ENCODE peak calls at places on chromosomes 6 and 20, in seven cellular contexts. One of them, this sample, is unnamed.

GRCh38 chr20:48773837-48774418 is 53.9 kb downstream of the PREX1 start:
- DNase-seq in HepG2: no peak
- DNase-seq in K562: no peak
- DNase-seq in SK-N-SH: no peak
- DNase-seq in HCT116: no peak
- DNase-seq in H1: no peak
- DNase-seq in GM12878: no peak
- DNase-seq in this sample: no peak

GRCh38 chr6:137417411-137417810 is 76.8 kb downstream of the OLIG3 start:
- DNase-seq in HepG2: no peak
- DNase-seq in K562: no peak
- DNase-seq in SK-N-SH: no peak
- DNase-seq in HCT116: no peak
- DNase-seq in H1: no peak
- DNase-seq in GM12878: no peak
- DNase-seq in this sample: no peak

GRCh38 chr20:10447028-10447427 is 11.9 kb downstream of the SLX4IP start:
- DNase-seq in HepG2: peak; percentile 32
- DNase-seq in K562: peak; percentile 27
- DNase-seq in SK-N-SH: peak; percentile 55
- DNase-seq in HCT116: peak; percentile 67
- DNase-seq in H1: no peak
- DNase-seq in GM12878: peak; percentile 92
- DNase-seq in this sample: no peak

GRCh38 chr20:47345214-47345613 is 11.3 kb downstream of the ZMYND8 start:
- DNase-seq in HepG2: no peak
- DNase-seq in K562: no peak
- DNase-seq in SK-N-SH: no peak
- DNase-seq in HCT116: no peak
- DNase-seq in H1: no peak
- DNase-seq in GM12878: no peak
- DNase-seq in this sample: no peak

GRCh38 chr6:131825946-131826345 is 18.1 kb downstream of the ENPP1 start:
- DNase-seq in HepG2: peak; percentile 88
- DNase-seq in K562: no peak
- DNase-seq in SK-N-SH: no peak
- DNase-seq in HCT116: no peak
- DNase-seq in H1: no peak
- DNase-seq in GM12878: no peak
- DNase-seq in this sample: peak; percentile 15

GRCh38 chr6:11050735-11051134 is 6.6 kb upstream of the ELOVL2 start:
- DNase-seq in HepG2: no peak
- DNase-seq in K562: no peak
- DNase-seq in SK-N-SH: no peak
- DNase-seq in HCT116: no peak
- DNase-seq in H1: no peak
- DNase-seq in GM12878: no peak
- DNase-seq in this sample: no peak

GRCh38 chr20:32333988-32334885 is 23.9 kb upstream of the ASXL1 start:
- DNase-seq in HepG2: no peak
- DNase-seq in K562: peak; percentile 61
- DNase-seq in SK-N-SH: no peak
- DNase-seq in HCT116: no peak
- DNase-seq in H1: no peak
- DNase-seq in GM12878: no peak
- DNase-seq in this sample: no peak

GRCh38 chr6:38460216-38460615 is 179.5 kb downstream of the BTBD9 start:
- DNase-seq in HepG2: no peak
- DNase-seq in K562: no peak
- DNase-seq in SK-N-SH: no peak
- DNase-seq in HCT116: no peak
- DNase-seq in H1: no peak
- DNase-seq in GM12878: no peak
- DNase-seq in this sample: peak; percentile 34

GRCh38 chr6:152026291-152026690 is 218.8 kb downstream of the ESR1 start:
- DNase-seq in HepG2: no peak
- DNase-seq in K562: no peak
- DNase-seq in SK-N-SH: no peak
- DNase-seq in HCT116: no peak
- DNase-seq in H1: no peak
- DNase-seq in GM12878: no peak
- DNase-seq in this sample: no peak

GRCh38 chr6:43628392-43629103 is 516 bp downstream of the GTPBP2 start:
- DNase-seq in HepG2: peak; percentile 68
- DNase-seq in K562: peak; percentile 88
- DNase-seq in SK-N-SH: peak; percentile 82
- DNase-seq in HCT116: peak; percentile 37
- DNase-seq in H1: peak; percentile 21
- DNase-seq in GM12878: no peak
- DNase-seq in this sample: peak; percentile 53

GRCh38 chr6:126660376-126660775 is 320.5 kb downstream of the CENPW start:
- DNase-seq in HepG2: no peak
- DNase-seq in K562: no peak
- DNase-seq in SK-N-SH: no peak
- DNase-seq in HCT116: no peak
- DNase-seq in H1: no peak
- DNase-seq in GM12878: no peak
- DNase-seq in this sample: no peak

GRCh38 chr6:52352239-52353008 is 9.5 kb upstream of the PAQR8 start:
- DNase-seq in HepG2: peak; percentile 98
- DNase-seq in K562: no peak
- DNase-seq in SK-N-SH: no peak
- DNase-seq in HCT116: peak; percentile 82
- DNase-seq in H1: no peak
- DNase-seq in GM12878: peak; percentile 79
- DNase-seq in this sample: peak; percentile 86

GRCh38 chr6:113102761-113103160 is 754.4 kb upstream of the MARCKS start:
- DNase-seq in HepG2: no peak
- DNase-seq in K562: no peak
- DNase-seq in SK-N-SH: no peak
- DNase-seq in HCT116: no peak
- DNase-seq in H1: no peak
- DNase-seq in GM12878: no peak
- DNase-seq in this sample: no peak

GRCh38 chr6:1039191-1039590 is 272.7 kb upstream of the FOXQ1 start:
- DNase-seq in HepG2: no peak
- DNase-seq in K562: no peak
- DNase-seq in SK-N-SH: no peak
- DNase-seq in HCT116: no peak
- DNase-seq in H1: no peak
- DNase-seq in GM12878: no peak
- DNase-seq in this sample: no peak

GRCh38 chr6:2773450-2773849 is 8.3 kb downstream of the WRNIP1 start:
- DNase-seq in HepG2: no peak
- DNase-seq in K562: no peak
- DNase-seq in SK-N-SH: no peak
- DNase-seq in HCT116: no peak
- DNase-seq in H1: no peak
- DNase-seq in GM12878: no peak
- DNase-seq in this sample: no peak

GRCh38 chr6:5082487-5083306 is 2.4 kb upstream of the PPP1R3G start:
- DNase-seq in HepG2: peak; percentile 87
- DNase-seq in K562: no peak
- DNase-seq in SK-N-SH: peak; percentile 29
- DNase-seq in HCT116: peak; percentile 10
- DNase-seq in H1: no peak
- DNase-seq in GM12878: no peak
- DNase-seq in this sample: no peak

GRCh38 chr6:29559524-29560287 is at the start of gene UBD:
- DNase-seq in HepG2: peak; percentile 71
- DNase-seq in K562: no peak
- DNase-seq in SK-N-SH: no peak
- DNase-seq in HCT116: no peak
- DNase-seq in H1: no peak
- DNase-seq in GM12878: peak; percentile 17
- DNase-seq in this sample: no peak

GRCh38 chr6:89992818-89993217 is 98.5 kb downstream of the GJA10 start:
- DNase-seq in HepG2: no peak
- DNase-seq in K562: no peak
- DNase-seq in SK-N-SH: no peak
- DNase-seq in HCT116: no peak
- DNase-seq in H1: no peak
- DNase-seq in GM12878: no peak
- DNase-seq in this sample: no peak

GRCh38 chr6:169232507-169232931 is 21.1 kb downstream of the THBS2 start:
- DNase-seq in HepG2: no peak
- DNase-seq in K562: no peak
- DNase-seq in SK-N-SH: no peak
- DNase-seq in HCT116: no peak
- DNase-seq in H1: no peak
- DNase-seq in GM12878: no peak
- DNase-seq in this sample: no peak

GRCh38 chr20:1434571-1435336 is 31.9 kb downstream of the NSFL1C start:
- DNase-seq in HepG2: no peak
- DNase-seq in K562: no peak
- DNase-seq in SK-N-SH: no peak
- DNase-seq in HCT116: no peak
- DNase-seq in H1: no peak
- DNase-seq in GM12878: peak; percentile 78
- DNase-seq in this sample: peak; percentile 64

GRCh38 chr6:166848979-166849756 is 107.2 kb downstream of the RNASET2 start:
- DNase-seq in HepG2: no peak
- DNase-seq in K562: no peak
- DNase-seq in SK-N-SH: no peak
- DNase-seq in HCT116: no peak
- DNase-seq in H1: no peak
- DNase-seq in GM12878: no peak
- DNase-seq in this sample: no peak

GRCh38 chr6:154648776-154649175 is 84.4 kb upstream of the SCAF8 start:
- DNase-seq in HepG2: no peak
- DNase-seq in K562: no peak
- DNase-seq in SK-N-SH: no peak
- DNase-seq in HCT116: no peak
- DNase-seq in H1: no peak
- DNase-seq in GM12878: no peak
- DNase-seq in this sample: peak; percentile 16

GRCh38 chr6:36426622-36427021 is 16.0 kb downstream of the PXT1 start:
- DNase-seq in HepG2: peak; percentile 54
- DNase-seq in K562: no peak
- DNase-seq in SK-N-SH: no peak
- DNase-seq in HCT116: no peak
- DNase-seq in H1: no peak
- DNase-seq in GM12878: no peak
- DNase-seq in this sample: no peak

GRCh38 chr6:116402108-116402507 is 31.4 kb downstream of the DSE start:
- DNase-seq in HepG2: no peak
- DNase-seq in K562: no peak
- DNase-seq in SK-N-SH: no peak
- DNase-seq in HCT116: no peak
- DNase-seq in H1: no peak
- DNase-seq in GM12878: no peak
- DNase-seq in this sample: no peak

GRCh38 chr6:157513619-157514485 is 132.9 kb downstream of the ZDHHC14 start:
- DNase-seq in HepG2: no peak
- DNase-seq in K562: no peak
- DNase-seq in SK-N-SH: no peak
- DNase-seq in HCT116: no peak
- DNase-seq in H1: no peak
- DNase-seq in GM12878: no peak
- DNase-seq in this sample: no peak

GRCh38 chr6:157513004-157513603 is 132.1 kb downstream of the ZDHHC14 start:
- DNase-seq in HepG2: peak; percentile 74
- DNase-seq in K562: no peak
- DNase-seq in SK-N-SH: no peak
- DNase-seq in HCT116: no peak
- DNase-seq in H1: no peak
- DNase-seq in GM12878: no peak
- DNase-seq in this sample: no peak

GRCh38 chr6:157514659-157515496 is 133.9 kb downstream of the ZDHHC14 start:
- DNase-seq in HepG2: peak; percentile 75
- DNase-seq in K562: peak; percentile 96
- DNase-seq in SK-N-SH: no peak
- DNase-seq in HCT116: no peak
- DNase-seq in H1: no peak
- DNase-seq in GM12878: no peak
- DNase-seq in this sample: no peak

GRCh38 chr6:157510329-157511188 is 129.6 kb downstream of the ZDHHC14 start:
- DNase-seq in HepG2: no peak
- DNase-seq in K562: no peak
- DNase-seq in SK-N-SH: no peak
- DNase-seq in HCT116: no peak
- DNase-seq in H1: no peak
- DNase-seq in GM12878: no peak
- DNase-seq in this sample: no peak

DNA sequence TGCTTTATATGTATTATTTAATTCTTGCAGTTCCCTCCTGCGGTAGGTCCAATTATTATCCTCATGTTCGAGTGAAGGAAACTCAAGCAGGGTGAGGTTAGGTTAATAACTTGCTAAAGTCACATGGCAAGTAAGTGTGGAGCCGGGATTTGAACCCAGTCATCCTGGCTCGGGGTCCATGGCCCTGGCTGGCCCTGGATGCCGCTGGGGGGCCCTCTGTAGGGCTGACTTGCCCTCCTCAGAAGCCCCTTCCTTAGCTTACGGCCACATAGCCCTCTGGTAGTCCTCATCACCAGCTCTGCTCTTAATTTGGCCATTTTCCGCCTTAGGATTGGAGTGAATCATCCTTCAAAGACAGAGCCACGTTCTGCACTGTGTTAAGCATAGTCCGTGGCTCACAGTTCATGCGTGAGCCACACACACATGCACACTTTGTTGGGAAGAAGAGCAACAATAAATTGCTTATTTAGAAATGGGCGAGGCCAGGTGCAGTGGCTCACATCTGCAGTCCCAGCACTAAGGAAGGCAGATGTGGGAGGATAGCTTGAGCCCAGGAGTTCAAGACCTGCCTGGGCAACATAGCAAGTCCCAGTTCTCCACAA is 131.2 kb downstream of the ZDHHC14 start:
- DNase-seq in HepG2: no peak
- DNase-seq in K562: no peak
- DNase-seq in SK-N-SH: no peak
- DNase-seq in HCT116: no peak
- DNase-seq in H1: no peak
- DNase-seq in GM12878: no peak
- DNase-seq in this sample: no peak
- TF ChIP-seq JUND in HepG2: no peak
- TF ChIP-seq JUND in K562: no peak
- TF ChIP-seq JUND in SK-N-SH: no peak
- TF ChIP-seq JUND in HCT116: no peak
- TF ChIP-seq JUND in H1: no peak
- TF ChIP-seq JUND in GM12878: no peak
- TF ChIP-seq JUND in this sample: no peak

GRCh38 chr6:136088693-136089092 is 161.4 kb downstream of the MTFR2 start:
- DNase-seq in HepG2: no peak
- DNase-seq in K562: no peak
- DNase-seq in SK-N-SH: no peak
- DNase-seq in HCT116: no peak
- DNase-seq in H1: no peak
- DNase-seq in GM12878: no peak
- DNase-seq in this sample: no peak
- TF ChIP-seq JUND in HepG2: no peak
- TF ChIP-seq JUND in K562: no peak
- TF ChIP-seq JUND in SK-N-SH: no peak
- TF ChIP-seq JUND in HCT116: no peak
- TF ChIP-seq JUND in H1: no peak
- TF ChIP-seq JUND in GM12878: no peak
- TF ChIP-seq JUND in this sample: no peak

GRCh38 chr6:83815631-83816030 is 37.5 kb upstream of the RIPPLY2 start:
- DNase-seq in HepG2: no peak
- DNase-seq in K562: no peak
- DNase-seq in SK-N-SH: peak; percentile 15
- DNase-seq in HCT116: no peak
- DNase-seq in H1: no peak
- DNase-seq in GM12878: no peak
- DNase-seq in this sample: no peak
- TF ChIP-seq JUND in HepG2: no peak
- TF ChIP-seq JUND in K562: no peak
- TF ChIP-seq JUND in SK-N-SH: no peak
- TF ChIP-seq JUND in HCT116: peak; percentile 54
- TF ChIP-seq JUND in H1: no peak
- TF ChIP-seq JUND in GM12878: no peak
- TF ChIP-seq JUND in this sample: no peak

GRCh38 chr6:71419954-71420692 is 131.5 kb downstream of the OGFRL1 start:
- DNase-seq in HepG2: no peak
- DNase-seq in K562: no peak
- DNase-seq in SK-N-SH: peak; percentile 75
- DNase-seq in HCT116: no peak
- DNase-seq in H1: no peak
- DNase-seq in GM12878: no peak
- DNase-seq in this sample: peak; percentile 63
- TF ChIP-seq JUND in HepG2: no peak
- TF ChIP-seq JUND in K562: no peak
- TF ChIP-seq JUND in SK-N-SH: no peak
- TF ChIP-seq JUND in HCT116: no peak
- TF ChIP-seq JUND in H1: no peak
- TF ChIP-seq JUND in GM12878: no peak
- TF ChIP-seq JUND in this sample: no peak